ENCODE peak calls at places on chromosomes 12 and 14, in four cellular contexts. One of them, this sample, is unnamed.

GRCh38 chr12:124923906-124924734 is 9.7 kb upstream of the UBC start:
- DNase-seq in dorsolateral prefrontal cortex: no peak
- DNase-seq in right lobe of liver: no peak
- DNase-seq in epithelial cell of esophagus: peak; percentile 84
- DNase-seq in this sample: peak; percentile 80

GRCh38 chr14:65184032-65184764 is 81.9 kb upstream of the MAX start:
- DNase-seq in right lobe of liver: no peak
- DNase-seq in dorsolateral prefrontal cortex: no peak
- DNase-seq in epithelial cell of esophagus: peak; percentile 78
- DNase-seq in this sample: peak; percentile 41

GRCh38 chr14:45091696-45092095 is 7.8 kb downstream of the PRPF39 start:
- DNase-seq in dorsolateral prefrontal cortex: no peak
- DNase-seq in epithelial cell of esophagus: peak; percentile 66
- DNase-seq in right lobe of liver: no peak
- DNase-seq in this sample: peak; percentile 43

GRCh38 chr14:62934439-62934838 is 110.8 kb downstream of the KCNH5 start:
- DNase-seq in right lobe of liver: no peak
- DNase-seq in dorsolateral prefrontal cortex: no peak
- DNase-seq in epithelial cell of esophagus: no peak
- DNase-seq in this sample: no peak

GRCh38 chr14:23160924-23161522 is 22.4 kb downstream of the SLC7A8 start:
- DNase-seq in dorsolateral prefrontal cortex: peak; percentile 61
- DNase-seq in right lobe of liver: no peak
- DNase-seq in epithelial cell of esophagus: peak; percentile 95
- DNase-seq in this sample: peak; percentile 91

GRCh38 chr14:101823081-101823480 is 61.6 kb downstream of the PPP2R5C start:
- DNase-seq in epithelial cell of esophagus: no peak
- DNase-seq in dorsolateral prefrontal cortex: no peak
- DNase-seq in right lobe of liver: no peak
- DNase-seq in this sample: no peak

GRCh38 chr14:69260246-69260978 is 454 bp downstream of the GALNT16 start:
- DNase-seq in dorsolateral prefrontal cortex: no peak
- DNase-seq in right lobe of liver: no peak
- DNase-seq in epithelial cell of esophagus: no peak
- DNase-seq in this sample: no peak

GRCh38 chr12:32561931-32562341 is 117.2 kb upstream of the DNM1L start:
- DNase-seq in dorsolateral prefrontal cortex: no peak
- DNase-seq in epithelial cell of esophagus: no peak
- DNase-seq in right lobe of liver: no peak
- DNase-seq in this sample: no peak

GRCh38 chr14:78405071-78405856 is 235.1 kb downstream of the NRXN3 start:
- DNase-seq in epithelial cell of esophagus: no peak
- DNase-seq in right lobe of liver: no peak
- DNase-seq in dorsolateral prefrontal cortex: no peak
- DNase-seq in this sample: no peak

GRCh38 chr12:108804361-108804949 is 52.9 kb downstream of the SSH1 start:
- DNase-seq in right lobe of liver: peak; percentile 41
- DNase-seq in dorsolateral prefrontal cortex: no peak
- DNase-seq in epithelial cell of esophagus: no peak
- DNase-seq in this sample: peak; percentile 99

GRCh38 chr14:51455041-51455835 is 196.5 kb upstream of the FRMD6 start:
- DNase-seq in dorsolateral prefrontal cortex: no peak
- DNase-seq in right lobe of liver: no peak
- DNase-seq in epithelial cell of esophagus: no peak
- DNase-seq in this sample: no peak

GRCh38 chr14:76539130-76539529 is 163.2 kb downstream of the ESRRB start:
- DNase-seq in right lobe of liver: no peak
- DNase-seq in epithelial cell of esophagus: no peak
- DNase-seq in dorsolateral prefrontal cortex: no peak
- DNase-seq in this sample: no peak

GRCh38 chr14:61280526-61281185 is 482 bp downstream of the TMEM30B start:
- DNase-seq in dorsolateral prefrontal cortex: no peak
- DNase-seq in epithelial cell of esophagus: peak; percentile 82
- DNase-seq in right lobe of liver: peak; percentile 83
- DNase-seq in this sample: peak; percentile 36

GRCh38 chr12:85531345-85531744 is 251.3 kb downstream of the ALX1 start:
- DNase-seq in right lobe of liver: no peak
- DNase-seq in dorsolateral prefrontal cortex: no peak
- DNase-seq in epithelial cell of esophagus: no peak
- DNase-seq in this sample: no peak

GRCh38 chr14:54462048-54462447 is 20.9 kb upstream of the CNIH1 start:
- DNase-seq in epithelial cell of esophagus: peak; percentile 64
- DNase-seq in right lobe of liver: no peak
- DNase-seq in dorsolateral prefrontal cortex: no peak
- DNase-seq in this sample: no peak

GRCh38 chr12:121138284-121138683 is 5.6 kb downstream of the P2RX7 start:
- DNase-seq in dorsolateral prefrontal cortex: no peak
- DNase-seq in right lobe of liver: no peak
- DNase-seq in epithelial cell of esophagus: no peak
- DNase-seq in this sample: no peak

GRCh38 chr12:28051516-28052456 is 79.3 kb upstream of the PTHLH start:
- DNase-seq in right lobe of liver: no peak
- DNase-seq in dorsolateral prefrontal cortex: no peak
- DNase-seq in epithelial cell of esophagus: peak; percentile 41
- DNase-seq in this sample: peak; percentile 93

GRCh38 chr12:33440477-33440876 is 858 bp upstream of the SYT10 start:
- DNase-seq in epithelial cell of esophagus: no peak
- DNase-seq in right lobe of liver: no peak
- DNase-seq in dorsolateral prefrontal cortex: no peak
- DNase-seq in this sample: no peak

GRCh38 chr12:33041562-33041961 is 145.0 kb upstream of the PKP2 start:
- DNase-seq in epithelial cell of esophagus: no peak
- DNase-seq in right lobe of liver: no peak
- DNase-seq in dorsolateral prefrontal cortex: no peak
- DNase-seq in this sample: no peak

GRCh38 chr14:50085570-50086315 is 30.6 kb downstream of the VCPKMT start:
- DNase-seq in dorsolateral prefrontal cortex: peak; percentile 57
- DNase-seq in right lobe of liver: no peak
- DNase-seq in epithelial cell of esophagus: peak; percentile 79
- DNase-seq in this sample: peak; percentile 27

GRCh38 chr12:14892726-14893442 is 7.2 kb upstream of the MGP start:
- DNase-seq in epithelial cell of esophagus: no peak
- DNase-seq in right lobe of liver: no peak
- DNase-seq in dorsolateral prefrontal cortex: peak; percentile 40
- DNase-seq in this sample: peak; percentile 69

GRCh38 chr14:69571879-69572633 is 2.6 kb downstream of the CCDC177 start:
- DNase-seq in right lobe of liver: no peak
- DNase-seq in epithelial cell of esophagus: peak; percentile 66
- DNase-seq in dorsolateral prefrontal cortex: no peak
- DNase-seq in this sample: no peak

GRCh38 chr12:98402671-98403070 is 112.7 kb upstream of the TMPO start:
- DNase-seq in dorsolateral prefrontal cortex: no peak
- DNase-seq in epithelial cell of esophagus: no peak
- DNase-seq in right lobe of liver: no peak
- DNase-seq in this sample: no peak

GRCh38 chr14:23398348-23398747 is 9.7 kb downstream of the MYH6 start:
- DNase-seq in dorsolateral prefrontal cortex: no peak
- DNase-seq in epithelial cell of esophagus: no peak
- DNase-seq in right lobe of liver: peak; percentile 10
- DNase-seq in this sample: no peak

GRCh38 chr12:19836456-19836855 is 397.2 kb downstream of the AEBP2 start:
- DNase-seq in right lobe of liver: no peak
- DNase-seq in epithelial cell of esophagus: no peak
- DNase-seq in dorsolateral prefrontal cortex: no peak
- DNase-seq in this sample: no peak

GRCh38 chr12:99213047-99213446 is 434.5 kb upstream of the GARIN6 start:
- DNase-seq in epithelial cell of esophagus: no peak
- DNase-seq in dorsolateral prefrontal cortex: no peak
- DNase-seq in right lobe of liver: no peak
- DNase-seq in this sample: no peak

GRCh38 chr14:31297701-31298344 is 90.2 kb upstream of the HECTD1 start:
- DNase-seq in dorsolateral prefrontal cortex: no peak
- DNase-seq in right lobe of liver: no peak
- DNase-seq in epithelial cell of esophagus: peak; percentile 43
- DNase-seq in this sample: peak; percentile 69

GRCh38 chr12:47803196-47803875 is 16.4 kb downstream of the HDAC7 start:
- DNase-seq in dorsolateral prefrontal cortex: no peak
- DNase-seq in right lobe of liver: no peak
- DNase-seq in epithelial cell of esophagus: no peak
- DNase-seq in this sample: no peak

GRCh38 chr12:47800582-47800981 is 19.1 kb downstream of the HDAC7 start:
- DNase-seq in epithelial cell of esophagus: no peak
- DNase-seq in dorsolateral prefrontal cortex: no peak
- DNase-seq in right lobe of liver: no peak
- DNase-seq in this sample: no peak

GRCh38 chr12:47801170-47801903 is 18.4 kb downstream of the HDAC7 start:
- DNase-seq in dorsolateral prefrontal cortex: no peak
- DNase-seq in right lobe of liver: no peak
- DNase-seq in epithelial cell of esophagus: no peak
- DNase-seq in this sample: no peak

GRCh38 chr12:47801904-47802246 is 17.8 kb downstream of the HDAC7 start:
- DNase-seq in epithelial cell of esophagus: no peak
- DNase-seq in right lobe of liver: no peak
- DNase-seq in dorsolateral prefrontal cortex: no peak
- DNase-seq in this sample: no peak

DNA sequence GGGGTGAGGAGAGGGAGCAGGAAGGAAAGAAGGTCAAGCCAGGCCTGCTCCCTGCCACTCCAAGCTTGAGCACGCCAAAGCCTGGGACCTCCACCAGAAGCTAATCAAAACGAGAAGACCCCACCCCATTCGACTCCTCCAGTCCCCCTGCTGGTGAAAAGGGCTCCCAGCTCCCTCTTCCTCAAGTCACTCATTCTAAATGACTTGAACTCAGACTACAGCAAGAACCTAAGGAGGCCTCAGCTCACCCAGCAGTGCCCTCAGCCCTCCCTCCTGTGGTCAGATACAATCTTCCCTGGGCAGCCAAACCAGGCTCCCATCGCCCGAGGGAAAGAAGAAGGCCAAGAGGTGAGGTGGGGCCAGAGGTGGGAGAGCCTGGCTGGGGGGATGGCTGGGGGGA is 17.4 kb downstream of the HDAC7 start:
- DNase-seq in dorsolateral prefrontal cortex: no peak
- DNase-seq in right lobe of liver: no peak
- DNase-seq in epithelial cell of esophagus: no peak
- DNase-seq in this sample: no peak
- TF ChIP-seq CTCF in dorsolateral prefrontal cortex: no peak
- TF ChIP-seq CTCF in right lobe of liver: no peak
- TF ChIP-seq CTCF in epithelial cell of esophagus: peak; percentile 29
- TF ChIP-seq CTCF in this sample: peak; percentile 51

DNA sequence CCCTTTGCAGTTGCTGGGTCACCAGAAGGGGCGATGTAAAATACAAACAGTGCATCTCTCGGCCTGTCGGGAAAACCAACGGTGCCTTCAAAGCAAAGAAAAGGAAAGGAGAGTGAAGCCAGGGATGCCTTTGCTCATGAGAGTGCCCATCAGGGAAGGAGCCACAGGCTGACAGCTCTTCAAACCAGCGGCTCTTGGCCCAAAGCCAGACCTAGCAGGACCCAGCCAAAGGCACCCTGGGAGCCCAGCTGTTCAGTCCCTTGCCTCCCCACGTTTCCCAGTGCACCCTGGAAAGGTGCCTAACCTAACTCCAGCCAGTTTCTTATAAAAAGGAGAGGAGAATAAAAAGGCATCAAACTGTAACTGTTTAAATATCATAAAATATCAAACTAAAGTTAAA is 29.2 kb downstream of the PRMT8 start:
- DNase-seq in dorsolateral prefrontal cortex: no peak
- DNase-seq in epithelial cell of esophagus: no peak
- DNase-seq in right lobe of liver: no peak
- DNase-seq in this sample: no peak
- H3K4me3 ChIP-seq in dorsolateral prefrontal cortex: no peak overlapping the region
- H3K4me3 ChIP-seq in epithelial cell of esophagus: no peak overlapping the region
- H3K4me3 ChIP-seq in right lobe of liver: no peak overlapping the region
- H3K4me3 ChIP-seq in this sample: no peak overlapping the region

GRCh38 chr14:103749860-103750259 is 34.2 kb downstream of the ZFYVE21 start:
- DNase-seq in epithelial cell of esophagus: no peak
- DNase-seq in right lobe of liver: no peak
- DNase-seq in dorsolateral prefrontal cortex: no peak
- DNase-seq in this sample: no peak
- TF ChIP-seq CTCF in epithelial cell of esophagus: no peak
- TF ChIP-seq CTCF in right lobe of liver: peak; percentile 27
- TF ChIP-seq CTCF in dorsolateral prefrontal cortex: no peak
- TF ChIP-seq CTCF in this sample: no peak

DNA sequence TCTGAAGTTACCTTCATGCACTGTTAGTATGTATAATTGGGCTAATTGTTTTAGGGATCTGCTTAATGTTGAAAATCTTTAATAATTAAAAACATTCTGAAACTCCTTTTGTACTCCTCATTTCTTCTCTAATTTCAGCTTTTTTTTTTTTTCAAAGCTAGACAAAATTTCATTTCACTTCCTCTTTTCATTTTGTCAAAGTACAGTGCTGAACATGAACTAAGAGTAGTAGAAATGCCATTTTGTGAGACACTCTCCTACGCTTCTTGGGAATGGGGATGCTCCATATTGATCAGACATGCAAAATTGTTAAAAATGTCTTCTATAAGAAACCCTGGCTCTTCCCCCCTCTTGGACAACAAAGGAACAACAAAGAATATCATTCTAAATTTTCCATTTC is 1.7 kb downstream of the ABCD2 start:
- DNase-seq in epithelial cell of esophagus: no peak
- DNase-seq in dorsolateral prefrontal cortex: no peak
- DNase-seq in right lobe of liver: no peak
- DNase-seq in this sample: no peak
- H3K4me3 ChIP-seq in epithelial cell of esophagus: no peak overlapping the region
- H3K4me3 ChIP-seq in dorsolateral prefrontal cortex: peak overlapping the region; percentile 60
- H3K4me3 ChIP-seq in right lobe of liver: no peak overlapping the region
- H3K4me3 ChIP-seq in this sample: no peak overlapping the region

DNA sequence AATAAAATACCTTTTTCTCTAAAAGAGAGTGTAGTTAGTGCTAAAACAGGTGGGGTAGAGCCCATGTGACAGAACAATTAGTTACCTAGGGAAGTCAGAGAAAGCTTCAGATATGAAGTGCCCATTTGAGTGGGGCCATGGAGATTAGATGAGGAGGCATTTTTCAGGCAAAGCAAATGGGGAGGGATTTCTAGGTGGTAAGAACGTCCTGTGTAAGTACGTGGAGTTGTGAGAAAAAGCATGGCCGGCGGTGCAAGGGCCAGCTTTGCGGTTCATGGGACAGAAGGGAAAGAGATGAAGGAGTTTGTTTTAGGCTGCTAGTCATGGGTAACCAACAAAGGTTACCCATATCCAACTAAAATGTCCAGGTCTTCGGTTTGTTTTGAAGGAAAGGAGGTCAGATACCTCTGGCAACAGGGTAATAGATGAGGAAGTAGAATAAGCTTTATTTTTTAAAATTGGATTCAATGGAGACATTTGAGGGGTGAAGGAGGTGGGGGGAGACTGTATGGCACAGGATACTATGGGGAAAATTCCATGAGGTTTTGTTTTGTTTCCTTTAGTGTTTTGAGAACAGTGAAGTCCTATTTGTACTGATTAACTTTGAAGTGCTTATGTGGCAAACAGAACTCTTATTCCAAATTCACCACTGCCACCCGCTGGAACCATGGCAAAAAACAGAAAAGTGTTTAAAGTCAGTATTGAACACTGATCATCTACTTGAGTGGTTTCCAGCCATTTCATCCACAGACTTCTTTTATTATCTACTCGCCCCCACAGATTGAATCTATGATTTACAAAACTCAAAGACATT is 10.0 kb upstream of the SNRPF start:
- DNase-seq in right lobe of liver: no peak
- DNase-seq in epithelial cell of esophagus: peak; percentile 46
- DNase-seq in dorsolateral prefrontal cortex: no peak
- DNase-seq in this sample: peak; percentile 69
- TF ChIP-seq CTCF in right lobe of liver: peak; percentile 58
- TF ChIP-seq CTCF in epithelial cell of esophagus: peak; percentile 38
- TF ChIP-seq CTCF in dorsolateral prefrontal cortex: no peak
- TF ChIP-seq CTCF in this sample: peak; percentile 30

This sample was measured in fibroblast of the aortic adventitia.